ENCODE peak calls at places on chromosomes 13 and 19, in five cellular contexts. Y, I, G, X and V are unnamed samples.

GRCh38 chr13:20160346-20161274 is at the start of gene GJA3:
- DNase-seq in Y (peak; percentile 34), I (peak; percentile 71), G (no peak), X (no peak), V (peak; percentile 81)

GRCh38 chr13:35283856-35284255 is 192.6 kb downstream of the MAB21L1 start:
- DNase-seq in Y (no peak), I (no peak), G (no peak), X (no peak), V (no peak)

GRCh38 chr19:43624933-43625332 is 5.5 kb upstream of the ZNF428 start:
- DNase-seq in Y (peak; percentile 83), I (no peak), G (no peak), X (no peak), V (no peak)

GRCh38 chr19:38248421-38248820 is 7.8 kb downstream of the PPP1R14A start:
- DNase-seq in Y (no peak), I (no peak), G (no peak), X (no peak), V (no peak)

GRCh38 chr13:24905242-24905641 is 141.3 kb downstream of the RNF17 start:
- DNase-seq in Y (no peak), I (no peak), G (no peak), X (no peak), V (no peak)

GRCh38 chr13:41054212-41054877 is 7.0 kb upstream of the WBP4 start:
- DNase-seq in Y (peak; percentile 56), I (no peak), G (no peak), X (peak; percentile 13), V (no peak)

GRCh38 chr19:7512400-7512851 is 3.5 kb upstream of the ZNF358 start:
- DNase-seq in Y (no peak), I (no peak), G (no peak), X (no peak), V (no peak)

GRCh38 chr19:3606174-3606689 is 443 bp downstream of the TBXA2R start:
- DNase-seq in Y (peak; percentile 24), I (no peak), G (no peak), X (no peak), V (no peak)

GRCh38 chr13:99012539-99012938 is 34.7 kb upstream of the DOCK9 start:
- DNase-seq in Y (no peak), I (no peak), G (no peak), X (no peak), V (no peak)

GRCh38 chr13:95926231-95926630 is 127.0 kb downstream of the UGGT2 start:
- DNase-seq in Y (no peak), I (no peak), G (no peak), X (no peak), V (no peak)

GRCh38 chr13:42275098-42275471 is 3.1 kb downstream of the AKAP11 start:
- DNase-seq in Y (no peak), I (no peak), G (no peak), X (no peak), V (no peak)

GRCh38 chr13:25541434-25542123 is 169.8 kb downstream of the ATP8A2 start:
- DNase-seq in Y (no peak), I (no peak), G (no peak), X (no peak), V (no peak)

GRCh38 chr13:106349080-106349841 is 186.2 kb downstream of the EFNB2 start:
- DNase-seq in Y (no peak), I (no peak), G (no peak), X (no peak), V (peak; percentile 53)

GRCh38 chr19:18230941-18231734 is 4.9 kb upstream of the PDE4C start:
- DNase-seq in Y (no peak), I (no peak), G (no peak), X (no peak), V (no peak)

GRCh38 chr19:5948697-5949564 is 29.0 kb downstream of the RANBP3 start:
- DNase-seq in Y (no peak), I (no peak), G (no peak), X (no peak), V (no peak)

GRCh38 chr13:35514801-35515502 is 38.5 kb upstream of the MAB21L1 start:
- DNase-seq in Y (no peak), I (no peak), G (no peak), X (no peak), V (no peak)

GRCh38 chr19:11887618-11888531 is at the start of gene ZNF69:
- DNase-seq in Y (peak; percentile 43), I (peak; percentile 88), G (peak; percentile 28), X (peak; percentile 56), V (peak; percentile 86)

GRCh38 chr13:27969073-27969865 is at the start of gene CDX2:
- DNase-seq in Y (no peak), I (no peak), G (no peak), X (no peak), V (no peak)

GRCh38 chr13:50732712-50733111 is 110.8 kb downstream of the DLEU7 start:
- DNase-seq in Y (no peak), I (no peak), G (no peak), X (no peak), V (no peak)

GRCh38 chr13:39603424-39603947 is 493 bp upstream of the LHFPL6 start:
- DNase-seq in Y (no peak), I (peak; percentile 43), G (no peak), X (peak; percentile 42), V (no peak)

GRCh38 chr13:86108334-86108733 is 309.1 kb upstream of the SLITRK6 start:
- DNase-seq in Y (no peak), I (no peak), G (no peak), X (no peak), V (no peak)

GRCh38 chr19:47239610-47240296 is 8.8 kb upstream of the BBC3 start:
- DNase-seq in Y (peak; percentile 55), I (peak; percentile 63), G (no peak), X (no peak), V (no peak)

GRCh38 chr19:1080360-1081161 is 13.6 kb downstream of the ARHGAP45 start:
- DNase-seq in Y (no peak), I (no peak), G (no peak), X (no peak), V (no peak)

GRCh38 chr13:25882732-25883357 is 169.0 kb downstream of the SHISA2 start:
- DNase-seq in Y (no peak), I (no peak), G (no peak), X (no peak), V (no peak)

GRCh38 chr13:83765796-83766195 is 116.5 kb downstream of the SLITRK1 start:
- DNase-seq in Y (no peak), I (no peak), G (no peak), X (no peak), V (no peak)

GRCh38 chr13:105918842-105919741 is 616.4 kb downstream of the EFNB2 start:
- DNase-seq in Y (no peak), I (no peak), G (peak; percentile 48), X (no peak), V (no peak)

GRCh38 chr13:58869566-58869965 is 1238.0 kb downstream of the PCDH17 start:
- DNase-seq in Y (no peak), I (no peak), G (no peak), X (no peak), V (no peak)

GRCh38 chr19:54572696-54573311 is 786 bp upstream of the LILRA2 start:
- DNase-seq in Y (no peak), I (peak; percentile 42), G (no peak), X (no peak), V (no peak)